ENCODE peak calls at places on chromosomes 2 and 18, in five cellular contexts. T is heart left ventricle, J is gastrocnemius medialis, N is NB4, F is prostate gland. R is an unnamed sample.
A peak's percentile ranks its signal among the peaks of the same experiment; 100 is the strongest.

GRCh38 chr2:174717273-174717672 is 47.0 kb downstream of the CHRNA1 start:
- DNase-seq in T (no peak), J (no peak), N (peak; percentile 73), F (no peak), R (no peak)

GRCh38 chr2:14257801-14258507 is 374.6 kb upstream of the LRATD1 start:
- DNase-seq in T (no peak), J (no peak), N (no peak), F (no peak), R (no peak)

GRCh38 chr18:37452697-37453385 is 112.8 kb downstream of the CELF4 start:
- DNase-seq in T (no peak), J (no peak), N (no peak), F (peak; percentile 17), R (peak; percentile 24)

GRCh38 chr2:118179445-118179844 is 91.2 kb downstream of the INSIG2 start:
- DNase-seq in T (no peak), J (no peak), N (no peak), F (no peak), R (no peak)

GRCh38 chr18:29753379-29753778 is 1289.2 kb downstream of the DSC3 start:
- DNase-seq in T (no peak), J (no peak), N (no peak), F (no peak), R (no peak)

GRCh38 chr2:23605236-23605635 is 220.3 kb downstream of the KLHL29 start:
- DNase-seq in T (peak; percentile 9), J (no peak), N (no peak), F (no peak), R (no peak)

GRCh38 chr2:30736461-30737325 is 70.6 kb downstream of the CAPN13 start:
- DNase-seq in T (no peak), J (no peak), N (no peak), F (no peak), R (peak; percentile 52)

GRCh38 chr2:120632796-120633646 is 102.6 kb upstream of the GLI2 start:
- DNase-seq in T (no peak), J (no peak), N (no peak), F (no peak), R (peak; percentile 27)

GRCh38 chr2:157876771-157877108 is 610 bp upstream of the ACVR1 start:
- DNase-seq in T (no peak), J (no peak), N (no peak), F (no peak), R (no peak)

GRCh38 chr18:23377669-23378469 is 75.2 kb upstream of the RIOK3 start:
- DNase-seq in T (no peak), J (no peak), N (peak; percentile 20), F (no peak), R (no peak)

GRCh38 chr18:35580748-35581534 is 599 bp upstream of the GALNT1 start:
- DNase-seq in T (peak; percentile 84), J (peak; percentile 40), N (peak; percentile 77), F (peak; percentile 46), R (peak; percentile 62)

GRCh38 chr2:216081487-216082387 is at the start of the genes PECR and TMEM169:
- DNase-seq in T (peak; percentile 90), J (peak; percentile 52), N (peak; percentile 63), F (peak; percentile 78), R (peak; percentile 80)

GRCh38 chr2:167052825-167053224 is 164.5 kb downstream of the XIRP2 start:
- DNase-seq in T (no peak), J (no peak), N (no peak), F (no peak), R (no peak)

GRCh38 chr2:149080964-149081363 is 42.5 kb downstream of the LYPD6B start:
- DNase-seq in T (no peak), J (no peak), N (peak; percentile 27), F (no peak), R (no peak)

GRCh38 chr18:1846640-1847039 is 724.7 kb downstream of the METTL4 start:
- DNase-seq in T (no peak), J (no peak), N (peak; percentile 25), F (no peak), R (no peak)
- H3K4me3 ChIP-seq in T (no peak overlapping the region), J (no peak overlapping the region), N (no peak overlapping the region), F (no peak overlapping the region), R (no peak overlapping the region)

DNA sequence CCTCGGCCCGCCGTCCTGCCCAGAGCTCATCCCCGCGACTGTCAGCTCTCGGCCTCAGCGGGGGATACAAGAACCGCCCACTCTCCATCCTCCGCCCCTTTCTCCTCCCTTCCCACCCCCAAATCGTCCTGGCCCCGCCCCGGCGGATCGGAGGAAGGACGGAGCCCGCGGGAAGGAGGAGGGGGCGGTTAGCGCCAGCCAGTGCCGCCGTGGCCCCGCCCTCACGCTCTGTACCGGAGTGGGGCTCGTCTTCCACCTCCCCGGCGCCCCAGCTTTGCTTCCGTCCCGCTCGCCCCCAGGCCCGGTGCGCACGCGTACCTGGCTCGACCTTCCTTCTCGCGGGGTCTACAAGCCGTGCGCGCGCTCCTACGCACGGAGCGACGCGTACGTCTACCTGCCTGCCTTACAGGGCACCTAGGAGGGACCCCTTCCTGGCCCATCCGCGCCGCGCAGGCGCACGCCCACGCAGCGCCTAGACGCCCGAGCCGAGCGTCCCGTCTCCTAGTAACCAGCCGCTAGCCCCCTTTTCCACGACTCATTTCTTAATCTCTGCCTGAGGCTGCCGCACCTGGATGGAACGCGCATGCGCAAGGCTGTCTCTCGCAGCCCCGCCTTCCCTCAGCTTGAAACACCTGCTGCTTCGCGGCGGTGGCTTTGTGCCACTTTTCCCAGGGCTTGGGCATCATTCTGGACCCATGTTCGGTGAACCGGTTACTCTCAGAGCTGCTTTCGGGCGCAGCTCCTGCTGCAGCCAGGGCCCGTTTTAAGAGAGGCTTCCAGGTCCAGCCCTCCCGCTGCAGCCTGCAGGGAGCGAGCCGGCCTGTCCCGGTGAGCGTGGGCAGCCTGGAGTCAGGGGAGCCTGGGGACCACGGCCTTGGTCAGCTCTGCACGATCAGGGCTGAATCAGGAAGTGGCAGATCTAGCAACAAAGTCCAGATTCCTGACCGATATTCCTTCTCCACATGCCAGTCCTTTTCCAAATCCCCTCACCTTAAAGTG is at the start of gene C2orf15:
- DNase-seq in T (peak; percentile 96), J (peak; percentile 82), N (peak; percentile 97), F (peak; percentile 96), R (peak; percentile 95)
- TF ChIP-seq POLR2A in T (peak; percentile 97), J (peak; percentile 73), N (peak; percentile 66), F (peak; percentile 98), R (peak; percentile 68)

DNA sequence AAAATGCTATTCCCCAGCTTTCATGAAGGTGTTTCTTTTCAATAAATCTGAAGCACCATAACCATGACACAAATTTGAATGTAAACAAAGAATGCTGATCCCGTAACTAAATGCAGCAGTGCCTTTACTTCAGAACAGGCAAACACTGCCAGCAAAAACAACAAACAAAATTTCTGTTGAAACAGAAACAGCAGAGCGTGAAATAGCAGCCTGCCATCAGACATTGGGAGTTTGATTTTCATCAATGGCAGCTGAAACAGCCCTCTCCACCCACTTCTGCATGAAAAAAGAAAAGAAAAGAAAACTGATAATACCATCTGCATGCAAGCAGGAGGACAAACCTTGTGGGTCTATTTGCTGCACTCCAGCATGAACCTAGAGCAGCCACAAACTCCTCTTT is 128.3 kb downstream of the CDH2 start:
- DNase-seq in T (no peak), J (no peak), N (no peak), F (no peak), R (no peak)
- H3K4me3 ChIP-seq in T (no peak overlapping the region), J (no peak overlapping the region), N (no peak overlapping the region), F (no peak overlapping the region), R (no peak overlapping the region)

GRCh38 chr18:13126966-13127598 is 91.5 kb upstream of the LDLRAD4 start:
- DNase-seq in T (no peak), J (no peak), N (no peak), F (peak; percentile 52), R (no peak)
- TF ChIP-seq POLR2A in T (no peak), J (no peak), N (no peak), F (no peak), R (no peak)

DNA sequence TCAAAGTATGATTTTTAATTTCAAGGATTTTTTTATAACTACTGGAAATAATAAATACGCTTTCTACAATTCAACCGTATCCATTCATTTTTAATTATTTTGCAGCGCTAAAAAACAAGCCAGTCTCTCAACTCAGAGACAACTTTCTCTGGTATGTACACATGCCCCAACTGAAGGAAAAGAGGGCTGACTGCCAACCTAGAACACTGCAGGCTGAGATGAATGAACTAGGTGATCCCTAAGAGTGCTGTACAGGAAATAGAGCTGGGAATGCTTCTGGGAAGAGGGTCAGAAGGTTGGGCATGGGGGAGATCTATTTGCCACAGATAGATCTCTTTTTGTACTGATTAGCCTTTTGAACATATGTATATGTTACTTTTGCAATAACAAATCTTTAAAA is 460.1 kb downstream of the NR4A2 start:
- DNase-seq in T (no peak), J (no peak), N (no peak), F (no peak), R (no peak)
- H3K4me3 ChIP-seq in T (no peak overlapping the region), J (no peak overlapping the region), N (no peak overlapping the region), F (no peak overlapping the region), R (no peak overlapping the region)

GRCh38 chr2:21004181-21004572 is 39.7 kb downstream of the APOB start:
- DNase-seq in T (no peak), J (no peak), N (no peak), F (no peak), R (no peak)
- TF ChIP-seq POLR2A in T (no peak), J (no peak), N (no peak), F (no peak), R (no peak)

GRCh38 chr2:207144191-207144795 is 21.5 kb downstream of the KLF7 start:
- DNase-seq in T (no peak), J (no peak), N (peak; percentile 66), F (no peak), R (no peak)
- H3K4me3 ChIP-seq in T (no peak overlapping the region), J (no peak overlapping the region), N (no peak overlapping the region), F (no peak overlapping the region), R (no peak overlapping the region)

DNA sequence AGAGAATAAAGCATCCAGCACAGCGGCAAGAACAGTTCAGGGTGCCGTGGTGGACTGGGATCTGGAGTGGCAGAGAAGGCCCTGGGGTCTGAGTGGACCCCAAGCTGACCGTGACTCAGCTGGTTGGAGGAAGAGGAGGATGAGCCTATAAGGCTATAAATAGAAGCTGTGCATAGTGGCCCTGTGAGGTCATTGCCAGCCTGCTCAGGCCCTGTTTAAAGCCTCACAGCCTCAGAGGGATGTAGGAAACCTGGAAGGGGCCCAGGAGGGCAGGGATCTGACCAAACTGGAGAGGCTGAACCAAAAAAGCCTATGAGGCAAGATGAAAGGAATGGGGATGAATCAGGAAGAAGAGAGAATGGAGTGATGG is 11.3 kb upstream of the DES start:
- DNase-seq in T (no peak), J (peak; percentile 84), N (no peak), F (no peak), R (no peak)
- TF ChIP-seq POLR2A in T (peak; percentile 24), J (peak; percentile 7), N (no peak), F (no peak), R (no peak)

DNA sequence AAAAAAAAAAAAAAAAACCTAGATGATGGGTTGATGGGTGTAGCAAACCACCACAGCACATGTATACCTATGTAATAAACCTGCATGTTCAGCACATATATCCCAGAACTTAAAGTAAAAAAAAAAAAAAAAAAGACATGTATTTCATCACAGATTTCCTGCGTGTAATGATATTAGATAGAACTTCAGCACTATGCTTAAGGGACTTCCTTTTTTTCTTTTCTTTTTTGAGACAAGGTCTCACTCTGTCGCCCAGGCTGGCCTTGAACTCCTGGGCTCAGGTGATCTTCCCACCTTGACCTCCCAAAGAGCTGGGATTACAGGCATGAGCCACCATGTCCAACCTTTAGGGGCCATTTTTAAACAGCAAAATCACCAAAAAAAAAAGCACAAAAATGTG is 42.0 kb downstream of the NEURL3 start:
- DNase-seq in T (no peak), J (no peak), N (no peak), F (no peak), R (no peak)
- H3K4me3 ChIP-seq in T (no peak overlapping the region), J (no peak overlapping the region), N (no peak overlapping the region), F (no peak overlapping the region), R (no peak overlapping the region)